ENCODE peak calls at places on chromosomes 1 and 21, in four cellular contexts. O is HepG2, D is GM12878, G is NT2/D1. C is an unnamed sample.

GRCh38 chr1:179882253-179883039 is at the start of gene TOR1AIP1:
- DNase-seq in O (peak), D (peak), G (peak), C (peak)

GRCh38 chr1:16293568-16293967 is 56.6 kb upstream of the CPLANE2 start:
- DNase-seq in O (no peak), D (no peak), G (no peak), C (no peak)

GRCh38 chr1:23421752-23422312 is 2.7 kb downstream of the TCEA3 start:
- DNase-seq in O (peak), D (no peak), G (no peak), C (no peak)

GRCh38 chr1:58968360-58968952 is 184.6 kb upstream of the JUN start:
- DNase-seq in O (no peak), D (peak), G (no peak), C (no peak)

GRCh38 chr1:236535656-236536293 is 12.0 kb downstream of the LGALS8 start:
- DNase-seq in O (no peak), D (no peak), G (no peak), C (no peak)

GRCh38 chr1:156146749-156147405 is 6.5 kb upstream of the SEMA4A start:
- DNase-seq in O (no peak), D (no peak), G (no peak), C (no peak)

GRCh38 chr21:41375875-41376274 is 14.0 kb downstream of the MX2 start:
- DNase-seq in O (no peak), D (no peak), G (no peak), C (no peak)

GRCh38 chr1:28887418-28887834 is 26.9 kb upstream of the EPB41 start:
- DNase-seq in O (no peak), D (no peak), G (no peak), C (peak)

GRCh38 chr1:117803318-117803717 is 126.1 kb downstream of the GDAP2 start:
- DNase-seq in O (no peak), D (no peak), G (no peak), C (no peak)

GRCh38 chr21:17463441-17463840 is 49.4 kb upstream of the CXADR start:
- DNase-seq in O (peak), D (no peak), G (no peak), C (no peak)

GRCh38 chr1:203290261-203291089 is 14.8 kb upstream of the BTG2 start:
- DNase-seq in O (peak), D (no peak), G (peak), C (peak)

GRCh38 chr1:7427901-7428300 is 343.2 kb upstream of the VAMP3 start:
- DNase-seq in O (no peak), D (no peak), G (no peak), C (no peak)

GRCh38 chr1:181089017-181089776 is 697 bp downstream of the IER5 start:
- DNase-seq in O (no peak), D (no peak), G (no peak), C (no peak)

GRCh38 chr1:106637566-106637965 is 418.9 kb upstream of the PRMT6 start:
- DNase-seq in O (no peak), D (no peak), G (no peak), C (no peak)

GRCh38 chr1:221921936-221922335 is 180.0 kb upstream of the DUSP10 start:
- DNase-seq in O (no peak), D (no peak), G (no peak), C (no peak)

GRCh38 chr1:31467005-31467674 is 54.1 kb downstream of the SERINC2 start:
- DNase-seq in O (no peak), D (no peak), G (no peak), C (no peak)

GRCh38 chr21:41631564-41632461 is 123.9 kb upstream of the TMPRSS2 start:
- DNase-seq in O (no peak), D (no peak), G (no peak), C (no peak)

GRCh38 chr1:218480137-218480536 is 135.0 kb downstream of the TGFB2 start:
- DNase-seq in O (no peak), D (no peak), G (no peak), C (no peak)

DNA sequence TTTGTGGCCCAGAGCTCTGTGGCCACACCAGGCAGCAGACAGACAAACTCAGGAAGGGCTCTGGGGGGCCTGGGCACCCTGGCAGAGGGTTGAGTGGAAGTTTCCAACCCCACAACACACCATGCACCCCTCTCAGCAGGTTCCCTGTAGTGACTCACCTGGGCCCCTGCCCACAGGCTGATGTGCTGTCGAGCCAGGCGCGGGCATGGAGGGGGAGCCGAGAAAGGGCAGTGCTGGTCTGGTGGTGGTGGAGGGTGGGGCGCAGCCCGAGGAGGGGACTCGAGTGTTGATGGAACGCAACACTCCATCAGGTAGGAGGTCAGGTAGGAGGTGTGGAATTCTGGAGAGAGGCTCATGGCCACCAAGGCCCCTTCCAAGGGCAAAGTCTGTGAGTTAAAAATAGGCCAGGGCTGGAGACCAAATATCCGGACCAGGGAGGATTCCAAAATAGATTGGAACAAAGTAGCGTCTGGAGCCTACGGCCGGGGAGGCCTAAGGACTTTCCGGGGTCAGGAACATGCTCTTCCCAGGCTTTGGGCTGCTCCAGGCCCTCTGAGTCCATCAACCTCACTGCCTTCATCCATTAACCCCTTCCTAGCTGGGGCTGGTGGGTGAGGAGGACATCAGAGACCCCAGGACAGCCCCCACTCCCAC is 191.5 kb upstream of the AJAP1 start:
- DNase-seq in O (no peak), D (no peak), G (no peak), C (no peak)
- TF ChIP-seq SUZ12 in O (no peak), D (no peak), G (no peak), C (no peak)

DNA sequence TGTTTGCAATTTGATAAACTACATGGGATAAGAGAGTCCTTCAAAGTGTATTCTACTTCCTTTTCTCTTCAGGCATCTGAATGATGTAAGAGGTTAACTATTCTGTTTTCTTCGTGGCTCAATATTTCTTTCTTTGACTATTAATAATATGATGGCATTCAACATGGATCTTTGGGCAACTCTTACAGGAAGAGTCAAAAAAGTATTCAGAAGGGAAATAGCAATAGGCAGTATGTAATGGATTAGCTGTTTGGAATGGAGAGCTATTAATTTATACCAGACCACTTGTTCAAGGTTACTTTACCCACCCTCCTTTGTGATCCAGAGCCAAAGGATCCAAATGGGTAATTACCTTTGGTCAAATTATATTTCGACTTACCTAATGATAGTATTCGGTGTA is 74.5 kb downstream of the HMCN1 start:
- DNase-seq in O (no peak), D (no peak), G (no peak), C (no peak)
- TF ChIP-seq SUZ12 in O (no peak), D (no peak), G (no peak), C (no peak)

GRCh38 chr1:153437236-153437635 is 20.9 kb downstream of the S100A7A start:
- DNase-seq in O (no peak), D (no peak), G (no peak), C (no peak)

GRCh38 chr1:153441238-153441755 is 19.2 kb downstream of the S100A7 start:
- DNase-seq in O (no peak), D (no peak), G (no peak), C (no peak)

GRCh38 chr1:153439273-153439672 is 21.2 kb downstream of the S100A7 start:
- DNase-seq in O (no peak), D (no peak), G (no peak), C (no peak)

GRCh38 chr1:153434746-153435455 is 18.6 kb downstream of the S100A7A start:
- DNase-seq in O (no peak), D (no peak), G (no peak), C (no peak)

DNA sequence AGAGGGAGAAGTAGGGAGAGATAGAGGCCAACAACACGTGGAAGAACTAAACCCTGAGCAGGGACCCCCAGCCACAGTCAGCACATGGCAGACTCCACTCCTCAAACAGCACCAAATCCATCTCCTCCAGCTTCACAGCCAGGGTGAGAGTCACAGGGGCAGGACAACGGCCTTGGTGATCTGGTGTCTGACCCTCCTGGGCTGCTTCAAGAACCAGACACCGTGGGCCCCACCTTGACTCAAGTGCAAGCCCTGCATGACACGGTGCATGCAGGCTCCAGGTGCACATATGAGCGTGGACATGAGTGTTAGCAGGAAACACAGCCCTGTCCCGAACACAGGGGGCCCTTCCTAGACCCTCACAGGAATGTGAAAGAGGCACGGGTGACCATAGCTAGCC is 21.9 kb downstream of the S100A7 start:
- DNase-seq in O (no peak), D (no peak), G (no peak), C (no peak)
- TF ChIP-seq SUZ12 in O (no peak), D (no peak), G (no peak), C (no peak)

GRCh38 chr1:94302960-94303359 is 65.6 kb upstream of the ARHGAP29 start:
- DNase-seq in O (no peak), D (no peak), G (no peak), C (no peak)
- TF ChIP-seq SUZ12 in O (no peak), D (no peak), G (no peak), C (no peak)

GRCh38 chr1:40909281-40909680 is 47.1 kb upstream of the CITED4 start:
- DNase-seq in O (no peak), D (no peak), G (no peak), C (no peak)

GRCh38 chr1:40903106-40903505 is 40.9 kb upstream of the CITED4 start:
- DNase-seq in O (no peak), D (no peak), G (no peak), C (no peak)

GRCh38 chr1:40907899-40908298 is 45.7 kb upstream of the CITED4 start:
- DNase-seq in O (no peak), D (no peak), G (no peak), C (no peak)

GRCh38 chr1:40911105-40911504 is 48.9 kb upstream of the CITED4 start:
- DNase-seq in O (no peak), D (no peak), G (no peak), C (no peak)

DNA sequence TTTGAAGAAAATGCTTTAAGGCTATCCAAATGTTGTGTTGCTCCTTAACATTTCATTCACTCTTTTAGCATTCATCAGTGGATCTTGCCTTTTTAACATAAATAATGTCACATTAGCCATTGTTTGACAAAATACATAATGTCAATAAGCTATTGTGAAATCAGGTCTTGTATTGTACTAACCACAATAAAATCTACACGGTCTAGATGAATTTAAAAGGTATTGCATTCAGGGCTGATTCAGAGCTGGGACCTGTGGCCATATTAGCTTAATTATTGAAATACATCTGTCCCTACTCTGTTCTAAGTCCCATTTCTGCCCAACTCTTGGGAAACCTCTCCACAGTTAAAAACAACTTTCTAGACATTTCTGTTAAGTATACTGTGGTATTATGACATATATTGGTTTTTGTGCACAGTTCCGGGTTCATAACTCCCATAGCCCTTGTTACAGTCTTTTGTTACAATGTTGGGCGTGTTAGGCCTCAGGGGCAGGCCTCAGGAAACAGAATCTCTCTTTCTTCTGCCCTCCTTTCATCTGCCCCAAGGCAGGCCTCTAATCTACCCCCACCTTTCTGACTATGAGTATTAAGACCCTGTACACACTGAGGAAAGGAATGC is 44.7 kb upstream of the CITED4 start:
- DNase-seq in O (peak), D (no peak), G (no peak), C (no peak)
- TF ChIP-seq SUZ12 in O (no peak), D (no peak), G (no peak), C (no peak)

GRCh38 chr1:78549366-78549765 is 58.6 kb downstream of the PTGFR start:
- DNase-seq in O (no peak), D (no peak), G (no peak), C (no peak)

GRCh38 chr1:78559680-78560079 is 60.6 kb upstream of the IFI44L start:
- DNase-seq in O (no peak), D (no peak), G (no peak), C (no peak)

GRCh38 chr1:78554840-78555239 is 64.1 kb downstream of the PTGFR start:
- DNase-seq in O (no peak), D (no peak), G (no peak), C (no peak)

DNA sequence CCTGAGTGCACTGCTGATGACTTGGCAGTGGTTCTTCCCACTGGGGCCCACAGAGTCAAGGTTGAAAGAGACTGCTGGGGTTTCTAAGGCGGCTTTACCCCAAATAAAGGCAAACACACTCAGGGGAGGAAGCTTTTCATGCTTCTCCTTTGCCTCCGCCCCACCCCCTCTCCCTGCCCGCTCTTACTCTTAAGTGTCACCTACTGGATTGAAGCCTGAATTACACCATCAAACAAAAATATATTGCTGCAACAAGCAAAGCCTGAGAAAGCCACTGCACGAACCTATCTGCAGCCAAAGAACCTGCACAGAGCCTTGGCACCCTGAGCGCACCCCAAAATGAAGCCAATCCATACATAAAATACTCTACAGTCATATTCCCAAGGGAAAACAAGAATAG is 63.1 kb downstream of the PTGFR start:
- DNase-seq in O (peak), D (no peak), G (peak), C (peak)
- TF ChIP-seq SUZ12 in O (no peak), D (no peak), G (no peak), C (no peak)

GRCh38 chr1:2311184-2312032 is 79.9 kb downstream of the MORN1 start:
- DNase-seq in O (peak), D (no peak), G (peak), C (peak)
- TF ChIP-seq SUZ12 in O (no peak), D (no peak), G (no peak), C (no peak)

GRCh38 chr21:46152939-46153258 is 2.5 kb downstream of the FTCD start:
- DNase-seq in O (no peak), D (no peak), G (no peak), C (no peak)
- TF ChIP-seq SUZ12 in O (no peak), D (no peak), G (no peak), C (no peak)

DNA sequence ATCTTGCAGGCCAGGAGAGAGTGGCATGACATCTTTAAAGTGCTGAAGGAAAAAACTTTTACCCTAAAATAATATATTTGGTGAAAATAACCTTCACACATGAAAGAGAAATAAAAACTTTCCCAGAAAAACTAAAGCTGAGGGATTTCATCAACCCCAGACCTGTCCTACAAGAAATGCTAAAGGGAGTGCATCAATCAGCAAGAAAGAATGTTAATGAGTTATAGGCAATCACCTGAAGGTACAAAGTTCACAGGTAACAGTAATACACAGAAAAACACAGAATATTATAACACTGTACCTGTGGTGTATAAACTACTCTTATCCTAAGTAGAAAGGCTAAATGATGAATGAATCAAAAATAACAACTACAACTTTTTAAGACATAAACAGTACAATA is 249.2 kb upstream of the PKN2 start:
- DNase-seq in O (no peak), D (no peak), G (no peak), C (no peak)
- TF ChIP-seq SUZ12 in O (no peak), D (no peak), G (no peak), C (no peak)

C was measured in HEK293T.